ENCODE peak calls at places on chromosomes 1 and 21, in seven cellular contexts. One of them, this sample, is unnamed. For H3K9me3 and H3K4me1, the result is how much of the 10 kb centered on the place peaks cover.

GRCh38 chr21:22711636-22712035 is 1713.4 kb downstream of the NCAM2 start:
- DNase-seq in right cardiac atrium: no peak
- DNase-seq in cardiac muscle cell: peak
- DNase-seq in GM23248: no peak
- DNase-seq in IMR-90: no peak
- DNase-seq in fibroblast of lung: no peak
- DNase-seq in neural progenitor cell: no peak
- DNase-seq in this sample: no peak

GRCh38 chr1:31510853-31511789 is 65.2 kb upstream of the TINAGL1 start:
- DNase-seq in right cardiac atrium: no peak
- DNase-seq in cardiac muscle cell: no peak
- DNase-seq in GM23248: no peak
- DNase-seq in IMR-90: no peak
- DNase-seq in fibroblast of lung: no peak
- DNase-seq in neural progenitor cell: no peak
- DNase-seq in this sample: no peak

GRCh38 chr1:117894078-117894477 is 35.3 kb downstream of the GDAP2 start:
- DNase-seq in right cardiac atrium: no peak
- DNase-seq in cardiac muscle cell: no peak
- DNase-seq in GM23248: no peak
- DNase-seq in IMR-90: peak
- DNase-seq in fibroblast of lung: no peak
- DNase-seq in neural progenitor cell: no peak
- DNase-seq in this sample: no peak

GRCh38 chr1:114097109-114097508 is 56.6 kb downstream of the SYT6 start:
- DNase-seq in right cardiac atrium: peak
- DNase-seq in cardiac muscle cell: no peak
- DNase-seq in GM23248: no peak
- DNase-seq in IMR-90: no peak
- DNase-seq in fibroblast of lung: no peak
- DNase-seq in neural progenitor cell: no peak
- DNase-seq in this sample: no peak

GRCh38 chr1:48043524-48043923 is 46.3 kb upstream of the TRABD2B start:
- DNase-seq in right cardiac atrium: no peak
- DNase-seq in cardiac muscle cell: no peak
- DNase-seq in GM23248: no peak
- DNase-seq in IMR-90: no peak
- DNase-seq in fibroblast of lung: no peak
- DNase-seq in neural progenitor cell: no peak
- DNase-seq in this sample: no peak

GRCh38 chr1:172277277-172277676 is 143.2 kb upstream of the C1orf105 start:
- DNase-seq in right cardiac atrium: no peak
- DNase-seq in cardiac muscle cell: peak
- DNase-seq in GM23248: peak
- DNase-seq in IMR-90: peak
- DNase-seq in fibroblast of lung: peak
- DNase-seq in neural progenitor cell: no peak
- DNase-seq in this sample: no peak

GRCh38 chr1:234489692-234490065 is 10.7 kb upstream of the TARBP1 start:
- DNase-seq in right cardiac atrium: no peak
- DNase-seq in cardiac muscle cell: no peak
- DNase-seq in GM23248: no peak
- DNase-seq in IMR-90: no peak
- DNase-seq in fibroblast of lung: no peak
- DNase-seq in neural progenitor cell: no peak
- DNase-seq in this sample: no peak

GRCh38 chr1:159211331-159212136 is 6.9 kb downstream of the ACKR1 start:
- DNase-seq in right cardiac atrium: no peak
- DNase-seq in cardiac muscle cell: peak
- DNase-seq in GM23248: peak
- DNase-seq in IMR-90: peak
- DNase-seq in fibroblast of lung: peak
- DNase-seq in neural progenitor cell: peak
- DNase-seq in this sample: no peak

GRCh38 chr1:212133319-212133718 is 97.8 kb downstream of the DTL start:
- DNase-seq in right cardiac atrium: no peak
- DNase-seq in cardiac muscle cell: no peak
- DNase-seq in GM23248: no peak
- DNase-seq in IMR-90: no peak
- DNase-seq in fibroblast of lung: no peak
- DNase-seq in neural progenitor cell: no peak
- DNase-seq in this sample: no peak

GRCh38 chr1:14413809-14414208 is 184.7 kb upstream of the KAZN start:
- DNase-seq in right cardiac atrium: no peak
- DNase-seq in cardiac muscle cell: peak
- DNase-seq in GM23248: peak
- DNase-seq in IMR-90: peak
- DNase-seq in fibroblast of lung: peak
- DNase-seq in neural progenitor cell: no peak
- DNase-seq in this sample: no peak

GRCh38 chr1:236025836-236026235 is 39.1 kb downstream of the NID1 start:
- DNase-seq in right cardiac atrium: no peak
- DNase-seq in cardiac muscle cell: no peak
- DNase-seq in GM23248: no peak
- DNase-seq in IMR-90: no peak
- DNase-seq in fibroblast of lung: no peak
- DNase-seq in neural progenitor cell: no peak
- DNase-seq in this sample: no peak

GRCh38 chr1:201436461-201436860 is 14.9 kb upstream of the TNNI1 start:
- DNase-seq in right cardiac atrium: no peak
- DNase-seq in cardiac muscle cell: no peak
- DNase-seq in GM23248: peak
- DNase-seq in IMR-90: peak
- DNase-seq in fibroblast of lung: no peak
- DNase-seq in neural progenitor cell: peak
- DNase-seq in this sample: peak

GRCh38 chr1:162548170-162548569 is 13.4 kb upstream of the UAP1 start:
- DNase-seq in right cardiac atrium: peak
- DNase-seq in cardiac muscle cell: peak
- DNase-seq in GM23248: peak
- DNase-seq in IMR-90: peak
- DNase-seq in fibroblast of lung: peak
- DNase-seq in neural progenitor cell: no peak
- DNase-seq in this sample: no peak

GRCh38 chr1:5977494-5978444 is 14.5 kb downstream of the NPHP4 start:
- DNase-seq in right cardiac atrium: peak
- DNase-seq in cardiac muscle cell: no peak
- DNase-seq in GM23248: peak
- DNase-seq in IMR-90: no peak
- DNase-seq in fibroblast of lung: no peak
- DNase-seq in neural progenitor cell: no peak
- DNase-seq in this sample: no peak

GRCh38 chr21:45972716-45973474 is 8.7 kb upstream of the COL6A1 start:
- DNase-seq in right cardiac atrium: peak
- DNase-seq in cardiac muscle cell: peak
- DNase-seq in GM23248: peak
- DNase-seq in IMR-90: peak
- DNase-seq in fibroblast of lung: peak
- DNase-seq in neural progenitor cell: peak
- DNase-seq in this sample: no peak

GRCh38 chr1:155012052-155012546 is 9.5 kb downstream of the ZBTB7B start:
- DNase-seq in right cardiac atrium: peak
- DNase-seq in cardiac muscle cell: peak
- DNase-seq in GM23248: peak
- DNase-seq in IMR-90: no peak
- DNase-seq in fibroblast of lung: peak
- DNase-seq in neural progenitor cell: peak
- DNase-seq in this sample: peak

GRCh38 chr1:226686440-226687436 is 52.3 kb downstream of the ITPKB start:
- DNase-seq in right cardiac atrium: no peak
- DNase-seq in cardiac muscle cell: no peak
- DNase-seq in GM23248: no peak
- DNase-seq in IMR-90: no peak
- DNase-seq in fibroblast of lung: no peak
- DNase-seq in neural progenitor cell: no peak
- DNase-seq in this sample: no peak

GRCh38 chr1:208868554-208868953 is 624.4 kb upstream of the PLXNA2 start:
- DNase-seq in right cardiac atrium: no peak
- DNase-seq in cardiac muscle cell: peak
- DNase-seq in GM23248: peak
- DNase-seq in IMR-90: no peak
- DNase-seq in fibroblast of lung: peak
- DNase-seq in neural progenitor cell: no peak
- DNase-seq in this sample: no peak

GRCh38 chr1:29029652-29030051 is 94.1 kb downstream of the TMEM200B start:
- DNase-seq in right cardiac atrium: no peak
- DNase-seq in cardiac muscle cell: no peak
- DNase-seq in GM23248: no peak
- DNase-seq in IMR-90: no peak
- DNase-seq in fibroblast of lung: no peak
- DNase-seq in neural progenitor cell: no peak
- DNase-seq in this sample: no peak

GRCh38 chr1:81756872-81757271 is 43.9 kb upstream of the ADGRL2 start:
- DNase-seq in right cardiac atrium: no peak
- DNase-seq in cardiac muscle cell: peak
- DNase-seq in GM23248: no peak
- DNase-seq in IMR-90: peak
- DNase-seq in fibroblast of lung: peak
- DNase-seq in neural progenitor cell: no peak
- DNase-seq in this sample: no peak

GRCh38 chr1:86965012-86965826 is 50.8 kb downstream of the HS2ST1 start:
- DNase-seq in right cardiac atrium: no peak
- DNase-seq in cardiac muscle cell: peak
- DNase-seq in GM23248: peak
- DNase-seq in IMR-90: peak
- DNase-seq in fibroblast of lung: peak
- DNase-seq in neural progenitor cell: peak
- DNase-seq in this sample: peak

GRCh38 chr1:119327436-119328155 is 41.0 kb upstream of the HAO2 start:
- DNase-seq in right cardiac atrium: peak
- DNase-seq in cardiac muscle cell: peak
- DNase-seq in GM23248: peak
- DNase-seq in IMR-90: no peak
- DNase-seq in fibroblast of lung: peak
- DNase-seq in neural progenitor cell: peak
- DNase-seq in this sample: peak

DNA sequence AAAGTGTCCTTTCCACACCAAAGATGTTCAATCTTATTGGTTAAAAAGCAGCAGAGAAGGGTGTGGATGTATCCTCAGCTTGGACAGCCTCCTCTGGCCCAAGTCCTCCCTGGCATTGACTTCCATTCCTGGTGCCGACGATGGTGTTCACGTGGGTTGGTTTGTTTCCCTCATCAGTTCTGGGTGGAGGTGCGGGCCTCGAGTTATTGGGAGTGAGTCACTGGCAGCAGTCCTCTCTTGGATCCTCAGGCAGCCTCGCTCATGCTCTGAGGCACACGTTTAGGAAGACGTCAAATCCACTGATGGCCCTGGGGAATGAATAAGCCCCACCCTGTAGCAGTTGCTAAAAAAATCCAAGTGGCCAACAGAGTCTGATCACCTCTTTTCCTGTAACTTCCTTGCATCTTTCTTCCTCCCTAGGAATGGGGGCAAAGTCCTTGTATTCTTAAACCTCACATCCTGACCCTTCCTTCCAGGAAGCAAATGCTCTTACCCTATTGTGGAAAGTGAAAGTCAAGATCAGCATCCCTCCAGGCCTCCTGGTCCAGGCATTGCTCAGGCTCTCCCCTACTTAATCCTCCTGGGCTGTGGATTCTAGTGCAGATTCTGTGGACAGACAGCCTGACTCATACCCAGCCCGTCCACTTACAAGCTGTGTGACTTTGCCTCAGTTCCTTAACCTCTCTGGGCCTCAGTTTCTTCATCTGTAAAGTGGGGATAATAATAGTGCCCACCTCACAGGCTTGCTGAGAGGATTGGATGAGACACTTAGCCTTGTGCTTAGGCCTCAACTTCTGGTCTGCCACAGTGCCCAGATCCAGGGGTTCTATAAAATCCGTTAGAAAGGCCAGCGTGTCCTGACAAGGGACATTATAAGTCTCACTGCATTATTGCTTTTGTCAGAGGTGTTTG is 111.1 kb downstream of the TLR5 start:
- DNase-seq in right cardiac atrium: peak
- DNase-seq in cardiac muscle cell: peak
- DNase-seq in GM23248: peak
- DNase-seq in IMR-90: no peak
- DNase-seq in fibroblast of lung: peak
- DNase-seq in neural progenitor cell: no peak
- DNase-seq in this sample: no peak
- H3K4me3 ChIP-seq in right cardiac atrium: no peak
- H3K4me3 ChIP-seq in cardiac muscle cell: no peak
- H3K4me3 ChIP-seq in GM23248: no peak
- H3K4me3 ChIP-seq in IMR-90: no peak
- H3K4me3 ChIP-seq in fibroblast of lung: no peak
- H3K4me3 ChIP-seq in neural progenitor cell: no peak
- H3K4me3 ChIP-seq in this sample: no peak

DNA sequence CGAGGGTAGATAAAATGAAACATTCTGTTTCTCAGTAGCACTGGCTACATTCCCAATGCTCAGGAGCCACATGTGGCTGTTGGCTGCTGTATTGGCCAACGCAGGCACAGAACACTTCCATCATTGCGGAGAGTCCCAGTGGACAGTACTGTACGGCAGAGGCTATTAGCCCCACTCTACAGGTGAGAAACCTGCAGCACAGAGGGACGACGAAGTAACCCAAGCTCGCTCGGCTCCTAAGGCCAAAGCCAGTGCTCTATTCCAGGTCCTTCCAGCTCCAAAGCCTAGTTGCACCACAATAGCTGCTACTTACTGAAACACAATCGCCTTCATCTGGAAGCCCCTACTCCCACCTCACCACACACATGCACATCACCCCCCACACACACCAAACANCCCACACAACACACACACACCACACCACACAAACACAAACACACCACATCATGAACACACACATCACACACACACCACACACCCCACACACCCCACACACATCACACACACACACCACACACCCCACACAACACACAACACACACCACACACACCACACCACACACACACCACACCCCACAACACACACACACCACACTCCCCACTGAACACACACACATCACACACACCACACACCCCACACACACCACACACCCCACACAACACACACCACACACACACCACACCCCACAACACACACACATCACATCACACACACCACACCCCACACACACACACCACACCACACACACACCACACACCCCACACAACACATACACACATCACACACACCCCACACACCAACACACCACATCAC is 3.2 kb downstream of the LYPD8 start:
- DNase-seq in right cardiac atrium: no peak
- DNase-seq in cardiac muscle cell: peak
- DNase-seq in GM23248: peak
- DNase-seq in IMR-90: no peak
- DNase-seq in fibroblast of lung: no peak
- DNase-seq in neural progenitor cell: peak
- DNase-seq in this sample: no peak
- H3K9me3 ChIP-seq in right cardiac atrium: under half
- H3K9me3 ChIP-seq in cardiac muscle cell: under half
- H3K9me3 ChIP-seq in GM23248: under half
- H3K9me3 ChIP-seq in IMR-90: under half
- H3K9me3 ChIP-seq in fibroblast of lung: under half
- H3K9me3 ChIP-seq in neural progenitor cell: under half
- H3K9me3 ChIP-seq in this sample: under half

GRCh38 chr21:44297525-44298290 is 2.1 kb upstream of the PFKL start:
- DNase-seq in right cardiac atrium: peak
- DNase-seq in cardiac muscle cell: peak
- DNase-seq in GM23248: peak
- DNase-seq in IMR-90: peak
- DNase-seq in fibroblast of lung: peak
- DNase-seq in neural progenitor cell: peak
- DNase-seq in this sample: peak
- H3K4me1 ChIP-seq in right cardiac atrium: under half
- H3K4me1 ChIP-seq in cardiac muscle cell: under half
- H3K4me1 ChIP-seq in GM23248: under half
- H3K4me1 ChIP-seq in IMR-90: under half
- H3K4me1 ChIP-seq in fibroblast of lung: under half
- H3K4me1 ChIP-seq in neural progenitor cell: under half
- H3K4me1 ChIP-seq in this sample: under half

GRCh38 chr21:29301703-29302102 is 3.0 kb downstream of the BACH1 start:
- DNase-seq in right cardiac atrium: no peak
- DNase-seq in cardiac muscle cell: no peak
- DNase-seq in GM23248: peak
- DNase-seq in IMR-90: no peak
- DNase-seq in fibroblast of lung: no peak
- DNase-seq in neural progenitor cell: no peak
- DNase-seq in this sample: no peak
- H3K4me3 ChIP-seq in right cardiac atrium: no peak
- H3K4me3 ChIP-seq in cardiac muscle cell: no peak
- H3K4me3 ChIP-seq in GM23248: peak
- H3K4me3 ChIP-seq in IMR-90: peak
- H3K4me3 ChIP-seq in fibroblast of lung: peak
- H3K4me3 ChIP-seq in neural progenitor cell: no peak
- H3K4me3 ChIP-seq in this sample: no peak

This sample was measured in HAP-1.